ENCODE peak calls at places on chromosomes 13 and 19, in eight cellular contexts. C, G, S, H, M, J, N and Q are unnamed samples.
A peak's percentile ranks its signal among the peaks of the same experiment; 100 is the strongest.

GRCh38 chr19:13817018-13817614 is 21.9 kb downstream of the ZSWIM4 start:
- DNase-seq in N (no peak), C (peak; percentile 43), M (peak; percentile 48), H (no peak), J (no peak), S (no peak), G (no peak), Q (peak; percentile 99)

GRCh38 chr13:101649490-101650126 is 197.1 kb downstream of the ITGBL1 start:
- DNase-seq in J (no peak), S (no peak), M (peak; percentile 5), C (no peak), H (no peak), N (peak; percentile 81), G (no peak), Q (no peak)

GRCh38 chr13:79659161-79659560 is 178.2 kb downstream of the NDFIP2 start:
- DNase-seq in S (no peak), G (no peak), N (peak; percentile 51), J (peak; percentile 24), M (no peak), C (peak; percentile 95), H (no peak), Q (no peak)

GRCh38 chr13:105442040-105442439 is 1093.4 kb downstream of the EFNB2 start:
- DNase-seq in G (no peak), J (no peak), H (no peak), N (no peak), S (no peak), M (no peak), C (no peak), Q (no peak)

GRCh38 chr13:33953203-33953602 is 135.3 kb downstream of the RFC3 start:
- DNase-seq in G (no peak), S (no peak), M (no peak), C (no peak), H (no peak), J (no peak), N (peak; percentile 83), Q (no peak)

GRCh38 chr13:98207411-98207810 is 30.3 kb upstream of the RNF113B start:
- DNase-seq in S (no peak), M (no peak), N (peak; percentile 70), C (no peak), J (no peak), G (no peak), H (no peak), Q (no peak)

GRCh38 chr19:53172892-53173291 is 14.0 kb upstream of the ZNF347 start:
- DNase-seq in J (no peak), N (peak; percentile 9), G (no peak), H (no peak), S (no peak), M (no peak), C (no peak), Q (no peak)

GRCh38 chr19:13428352-13428751 is 77.9 kb downstream of the CACNA1A start:
- DNase-seq in S (no peak), C (peak; percentile 38), N (peak; percentile 18), M (no peak), H (peak; percentile 28), G (no peak), J (no peak), Q (no peak)

GRCh38 chr19:29040951-29041350 is 172.0 kb downstream of the UQCRFS1 start:
- DNase-seq in G (no peak), N (no peak), C (no peak), M (no peak), J (peak; percentile 67), H (no peak), S (no peak), Q (no peak)

GRCh38 chr13:71712988-71713653 is 153.9 kb downstream of the DACH1 start:
- DNase-seq in N (peak; percentile 1), M (peak; percentile 60), G (no peak), S (no peak), J (peak; percentile 20), C (peak; percentile 87), H (no peak), Q (no peak)

DNA sequence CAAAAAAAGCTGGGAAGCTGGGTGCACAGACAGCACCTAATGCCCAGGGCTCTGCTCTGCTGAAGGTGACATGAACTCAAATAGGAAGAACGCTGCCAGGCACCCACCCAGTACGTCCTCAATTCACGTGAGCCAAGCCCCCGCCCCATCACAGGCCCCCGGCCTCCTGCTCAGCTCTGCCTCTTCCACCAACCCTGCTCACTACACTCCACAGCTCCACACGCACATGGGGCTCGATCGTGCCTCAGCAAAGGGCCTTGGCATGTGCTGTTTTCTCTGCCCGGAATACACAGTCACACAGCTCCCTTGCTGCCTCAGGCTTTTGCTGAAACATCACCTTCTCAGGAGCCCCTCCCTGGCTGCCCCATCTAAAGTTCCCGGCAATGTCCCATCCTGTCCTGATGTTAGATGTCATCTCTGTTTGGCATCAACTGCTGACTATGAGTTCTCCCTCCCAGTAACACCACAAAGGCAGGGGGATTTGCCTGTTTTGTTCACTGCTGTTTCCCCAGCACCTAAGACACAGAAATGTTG is 2.3 kb downstream of the ATP13A1 start:
- DNase-seq in C (no peak), M (no peak), N (no peak), J (no peak), H (no peak), G (no peak), S (no peak), Q (no peak)
- H3K4me3 ChIP-seq in C (peak overlapping the region; percentile 79), M (no peak overlapping the region), N (no peak overlapping the region), J (peak overlapping the region; percentile 88), H (no peak overlapping the region), G (peak overlapping the region; percentile 19), S (no peak overlapping the region), Q (no peak overlapping the region)

DNA sequence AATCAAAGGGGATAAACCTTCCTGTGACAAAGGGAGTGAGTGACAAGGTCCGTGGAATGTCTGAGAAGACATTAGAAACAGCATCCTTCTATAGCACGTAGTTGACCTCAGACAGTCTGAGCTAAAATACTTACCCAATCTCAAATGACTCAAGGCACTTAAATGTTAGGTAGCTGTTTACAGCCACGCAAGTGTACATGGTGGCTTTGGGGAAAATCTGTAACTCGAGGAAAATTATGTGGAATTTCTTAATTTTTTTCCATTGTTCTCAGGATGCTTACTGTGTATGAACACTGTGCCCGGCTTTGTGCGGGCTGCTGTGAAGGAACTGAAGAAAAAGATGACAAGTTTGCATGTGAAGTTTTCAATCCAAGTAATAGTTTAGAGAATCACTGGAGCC is 5.2 kb downstream of the LGALS13 start:
- DNase-seq in C (no peak), N (no peak), G (no peak), J (no peak), H (no peak), S (no peak), M (no peak), Q (no peak)
- H3K27me3 ChIP-seq in C (peaks cover 12% of the 10 kb centered on the region), N (no peaks in the 10 kb centered on the region), G (no peaks in the 10 kb centered on the region), J (peaks cover 6% of the 10 kb centered on the region), H (peaks cover 74% of the 10 kb centered on the region), S (no peaks in the 10 kb centered on the region), M (no peaks in the 10 kb centered on the region), Q (no peaks in the 10 kb centered on the region)

GRCh38 chr13:54592201-54592600 is 1563.6 kb downstream of the OLFM4 start:
- DNase-seq in M (no peak), H (no peak), S (no peak), C (no peak), N (no peak), G (no peak), J (no peak), Q (no peak)
- H3K4me3 ChIP-seq in M (no peak overlapping the region), H (no peak overlapping the region), S (no peak overlapping the region), C (no peak overlapping the region), N (no peak overlapping the region), G (no peak overlapping the region), J (no peak overlapping the region), Q (no peak overlapping the region)

GRCh38 chr13:113766035-113766800 is 7.2 kb downstream of the TMEM255B start:
- DNase-seq in M (no peak), C (no peak), S (no peak), H (no peak), N (no peak), J (no peak), G (no peak), Q (no peak)
- H3K27me3 ChIP-seq in M (peaks cover 21% of the 10 kb centered on the region), C (peaks cover 3% of the 10 kb centered on the region), S (peaks cover 6% of the 10 kb centered on the region), H (no peaks in the 10 kb centered on the region), N (no peaks in the 10 kb centered on the region), J (peaks cover 26% of the 10 kb centered on the region), G (no peaks in the 10 kb centered on the region), Q (no peaks in the 10 kb centered on the region)

GRCh38 chr19:47587295-47587694 is 14.3 kb upstream of the ZNF541 start:
- DNase-seq in S (no peak), N (peak; percentile 75), C (no peak), H (no peak), M (no peak), G (no peak), J (no peak), Q (no peak)

GRCh38 chr19:47593860-47594259 is 15.1 kb upstream of the BICRA start:
- DNase-seq in G (no peak), S (no peak), M (no peak), N (no peak), C (no peak), H (no peak), J (no peak), Q (no peak)

DNA sequence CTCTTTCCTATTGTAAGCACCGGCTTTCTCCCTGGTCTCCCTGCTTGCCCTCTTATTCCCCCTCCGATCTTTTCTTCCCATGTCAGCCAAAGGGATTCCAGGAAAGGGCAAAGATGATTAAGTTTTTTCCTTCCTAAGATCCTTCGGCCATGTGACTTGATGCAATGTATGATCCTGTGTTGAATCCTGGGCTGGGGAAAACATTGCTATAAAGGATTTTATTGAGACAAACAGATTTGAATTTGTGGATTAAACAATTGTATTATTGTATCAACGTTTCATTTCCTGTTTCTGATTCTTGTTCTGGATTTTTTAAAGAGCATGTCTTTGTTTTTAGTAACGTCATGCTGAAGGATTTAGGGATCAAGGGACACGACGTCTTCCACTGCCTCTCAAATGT is 16.9 kb upstream of the ZNF541 start:
- DNase-seq in S (no peak), M (no peak), G (no peak), H (no peak), J (no peak), C (no peak), N (no peak), Q (no peak)
- H3K4me3 ChIP-seq in S (no peak overlapping the region), M (no peak overlapping the region), G (no peak overlapping the region), H (no peak overlapping the region), J (no peak overlapping the region), C (no peak overlapping the region), N (no peak overlapping the region), Q (no peak overlapping the region)